ENCODE peak calls at places on chromosomes 16 and 17, in seven cellular contexts. Y is fibroblast of the aortic adventitia, P is NB4, D is NCI-H526, F is posterior cingulate gyrus, M is heart left ventricle, J is NCI-H748 treated with DMSO at 0.1 percent for 48 hours. V is an unnamed sample.

GRCh38 chr16:3058173-3059030 is 7.0 kb upstream of the IL32 start:
- DNase-seq in Y (no peak), P (peak; percentile 75), D (no peak), F (peak; percentile 75), M (peak; percentile 79), J (no peak), V (peak; percentile 71)

GRCh38 chr17:50264263-50265113 is 9.8 kb upstream of the TMEM92 start:
- DNase-seq in Y (peak; percentile 39), P (no peak), D (no peak), F (no peak), M (no peak), J (no peak), V (peak; percentile 74)

GRCh38 chr16:89037261-89038152 is 56.1 kb upstream of the ACSF3 start:
- DNase-seq in Y (peak; percentile 29), P (peak; percentile 78), D (no peak), F (peak; percentile 54), M (peak; percentile 60), J (no peak), V (no peak)

GRCh38 chr16:4968879-4969278 is 10.7 kb downstream of the SEC14L5 start:
- DNase-seq in Y (no peak), P (no peak), D (peak; percentile 24), F (no peak), M (no peak), J (no peak), V (no peak)

GRCh38 chr16:67268136-67268579 is 11.2 kb upstream of the PLEKHG4 start:
- DNase-seq in Y (peak; percentile 99), P (peak; percentile 55), D (no peak), F (peak; percentile 51), M (peak; percentile 57), J (no peak), V (peak; percentile 71)

GRCh38 chr17:27808629-27809028 is 8.3 kb upstream of the NOS2 start:
- DNase-seq in Y (no peak), P (no peak), D (no peak), F (no peak), M (no peak), J (no peak), V (no peak)

GRCh38 chr16:70770968-70771552 is 29.9 kb downstream of the VAC14 start:
- DNase-seq in Y (peak; percentile 58), P (peak; percentile 78), D (no peak), F (peak; percentile 92), M (no peak), J (no peak), V (no peak)

GRCh38 chr17:68573338-68573737 is 27.8 kb downstream of the FAM20A start:
- DNase-seq in Y (no peak), P (no peak), D (no peak), F (no peak), M (no peak), J (no peak), V (no peak)

GRCh38 chr17:4858068-4858879 is 25.1 kb downstream of the MINK1 start:
- DNase-seq in Y (peak; percentile 36), P (no peak), D (no peak), F (peak; percentile 75), M (no peak), J (no peak), V (no peak)

GRCh38 chr17:63116967-63117366 is 150.9 kb downstream of the TANC2 start:
- DNase-seq in Y (peak; percentile 32), P (no peak), D (no peak), F (peak; percentile 83), M (no peak), J (peak; percentile 86), V (no peak)

GRCh38 chr16:89557230-89557935 is 3.1 kb upstream of the RPL13 start:
- DNase-seq in Y (peak; percentile 68), P (peak; percentile 83), D (no peak), F (peak; percentile 96), M (peak; percentile 90), J (no peak), V (peak; percentile 81)

GRCh38 chr17:38658741-38659345 is 15.9 kb downstream of the EPOP start:
- DNase-seq in Y (no peak), P (peak; percentile 75), D (no peak), F (peak; percentile 90), M (peak; percentile 62), J (no peak), V (no peak)

GRCh38 chr16:58042001-58042885 is 16.7 kb downstream of the MMP15 start:
- DNase-seq in Y (no peak), P (no peak), D (no peak), F (no peak), M (no peak), J (no peak), V (no peak)

GRCh38 chr16:66899310-66899944 is 19.1 kb downstream of the PDP2 start:
- DNase-seq in Y (peak; percentile 78), P (no peak), D (no peak), F (peak; percentile 52), M (no peak), J (no peak), V (no peak)

GRCh38 chr17:79566251-79566955 is 44.4 kb downstream of the RBFOX3 start:
- DNase-seq in Y (no peak), P (no peak), D (no peak), F (no peak), M (no peak), J (no peak), V (peak; percentile 50)

GRCh38 chr16:13070268-13070667 is 168.9 kb downstream of the SHISA9 start:
- DNase-seq in Y (no peak), P (no peak), D (no peak), F (peak; percentile 94), M (no peak), J (no peak), V (no peak)

GRCh38 chr17:77366558-77367245 is 225.9 kb downstream of the SEC14L1 start:
- DNase-seq in Y (peak; percentile 61), P (no peak), D (no peak), F (peak; percentile 72), M (no peak), J (no peak), V (peak; percentile 74)

GRCh38 chr16:27238016-27238587 is 30.5 kb downstream of the NSMCE1 start:
- DNase-seq in Y (no peak), P (peak; percentile 27), D (no peak), F (peak; percentile 68), M (no peak), J (no peak), V (peak; percentile 69)

GRCh38 chr16:51276335-51276734 is 125.3 kb upstream of the SALL1 start:
- DNase-seq in Y (no peak), P (no peak), D (no peak), F (no peak), M (no peak), J (no peak), V (no peak)

GRCh38 chr16:79278506-79278905 is 322.0 kb downstream of the MAF start:
- DNase-seq in Y (no peak), P (no peak), D (no peak), F (no peak), M (no peak), J (no peak), V (no peak)

GRCh38 chr17:5747964-5748363 is 163.7 kb upstream of the NLRP1 start:
- DNase-seq in Y (no peak), P (no peak), D (no peak), F (no peak), M (no peak), J (no peak), V (no peak)